ENCODE peak calls at places on chromosomes 5 and 9, in nine cellular contexts. W is PC-3, L is GM23248, R is mesenchymal stem cell, M is mesendoderm, G is endodermal cell, E is HCT116, Z is H9, K is MM.1S. J is an unnamed sample.

GRCh38 chr5:9545959-9546851 is at the start of gene SEMA5A:
- DNase-seq in Z (peak), L (peak), K (peak), G (peak), W (peak), M (peak), E (no peak), R (peak), J (peak)

GRCh38 chr5:72552041-72552557 is 44.9 kb upstream of the ZNF366 start:
- DNase-seq in E (no peak), K (no peak), Z (no peak), M (peak), G (no peak), W (peak), R (peak), L (peak), J (no peak)

GRCh38 chr5:72010395-72010794 is 96.9 kb upstream of the MAP1B start:
- DNase-seq in K (no peak), E (no peak), L (no peak), M (no peak), G (no peak), Z (no peak), R (no peak), W (no peak), J (no peak)

GRCh38 chr5:176611435-176611834 is 1.5 kb upstream of the GPRIN1 start:
- DNase-seq in E (peak), M (peak), R (peak), L (peak), W (peak), Z (peak), K (peak), G (peak), J (peak)

GRCh38 chr9:33151007-33151557 is 16.1 kb downstream of the B4GALT1 start:
- DNase-seq in M (peak), W (peak), R (peak), K (no peak), E (no peak), G (peak), Z (no peak), L (peak), J (peak)

GRCh38 chr9:99977042-99977792 is 70.8 kb downstream of the STX17 start:
- DNase-seq in M (no peak), R (no peak), Z (no peak), L (no peak), G (no peak), E (no peak), K (no peak), W (no peak), J (peak)

GRCh38 chr9:98172604-98173003 is 19.8 kb downstream of the CORO2A start:
- DNase-seq in R (no peak), Z (peak), E (no peak), G (peak), K (no peak), L (no peak), W (peak), M (peak), J (no peak)

GRCh38 chr5:153802419-153802818 is 236.3 kb downstream of the FAM114A2 start:
- DNase-seq in K (no peak), L (no peak), W (no peak), R (no peak), M (no peak), E (no peak), Z (no peak), G (no peak), J (no peak)

GRCh38 chr5:85096426-85096825 is 711.7 kb upstream of the EDIL3 start:
- DNase-seq in K (no peak), M (no peak), R (no peak), G (no peak), E (no peak), Z (no peak), L (no peak), W (no peak), J (no peak)

GRCh38 chr5:158796812-158797497 is 302.8 kb downstream of the EBF1 start:
- DNase-seq in Z (no peak), E (no peak), M (no peak), G (no peak), R (no peak), W (no peak), L (peak), K (no peak), J (no peak)

GRCh38 chr9:91119147-91119546 is 242.6 kb downstream of the AUH start:
- DNase-seq in K (no peak), E (no peak), W (peak), G (no peak), R (peak), M (peak), Z (no peak), L (peak), J (no peak)

GRCh38 chr9:98559568-98559967 is 149.2 kb downstream of the GABBR2 start:
- DNase-seq in E (no peak), L (no peak), R (no peak), Z (no peak), W (no peak), K (no peak), G (no peak), M (no peak), J (no peak)

GRCh38 chr9:111926421-111926875 is 29.8 kb downstream of the UGCG start:
- DNase-seq in Z (no peak), R (peak), K (peak), E (no peak), G (no peak), W (no peak), L (no peak), M (no peak), J (no peak)

GRCh38 chr5:74543162-74543995 is 97.1 kb downstream of the ENC1 start:
- DNase-seq in M (peak), E (peak), Z (peak), W (peak), L (peak), R (peak), G (peak), K (no peak), J (no peak)

GRCh38 chr5:142364251-142365145 is 39.7 kb upstream of the SPRY4 start:
- DNase-seq in Z (peak), G (peak), K (no peak), W (no peak), R (peak), E (no peak), L (no peak), M (peak), J (peak)

GRCh38 chr5:7667216-7667767 is 183.6 kb downstream of the CFAP90 start:
- DNase-seq in L (no peak), R (no peak), K (no peak), G (no peak), W (no peak), M (no peak), Z (no peak), E (no peak), J (no peak)

GRCh38 chr5:15234366-15234765 is 265.6 kb upstream of the FBXL7 start:
- DNase-seq in L (no peak), E (no peak), M (peak), G (peak), R (no peak), K (no peak), Z (peak), W (no peak), J (no peak)

GRCh38 chr9:2053883-2054845 is 39.0 kb downstream of the SMARCA2 start:
- DNase-seq in M (no peak), Z (no peak), R (peak), L (peak), G (no peak), K (peak), E (no peak), W (no peak), J (no peak)

GRCh38 chr5:178589180-178590140 is 733 bp downstream of the COL23A1 start:
- DNase-seq in R (peak), M (peak), L (peak), G (peak), Z (peak), K (no peak), W (no peak), E (no peak), J (peak)

GRCh38 chr9:33230756-33231691 is 8.9 kb upstream of the SPINK4 start:
- DNase-seq in E (no peak), K (peak), R (peak), W (peak), G (no peak), M (no peak), Z (no peak), L (no peak), J (no peak)

GRCh38 chr5:143147918-143148317 is 255.6 kb downstream of the NR3C1 start:
- DNase-seq in G (no peak), L (no peak), R (peak), K (no peak), M (no peak), W (no peak), E (no peak), Z (no peak), J (no peak)

GRCh38 chr5:171595801-171596231 is 176.4 kb downstream of the FGF18 start:
- DNase-seq in Z (peak), L (peak), W (peak), G (no peak), M (no peak), R (peak), E (no peak), K (no peak), J (no peak)

GRCh38 chr9:90870646-90871326 is 69.2 kb downstream of the SYK start:
- DNase-seq in G (peak), W (peak), E (peak), L (peak), Z (no peak), M (peak), K (peak), R (peak), J (peak)

GRCh38 chr5:113806250-113806649 is 292.8 kb downstream of the YTHDC2 start:
- DNase-seq in W (peak), L (peak), R (peak), G (peak), E (no peak), M (peak), Z (no peak), K (no peak), J (no peak)

GRCh38 chr9:95522871-95523370 is 6.2 kb upstream of the PTCH1 start:
- DNase-seq in G (no peak), E (no peak), Z (no peak), M (no peak), W (no peak), K (no peak), L (no peak), R (no peak), J (no peak)

GRCh38 chr5:143174714-143175398 is 228.6 kb downstream of the NR3C1 start:
- DNase-seq in W (no peak), L (peak), M (no peak), G (no peak), Z (no peak), R (no peak), E (no peak), K (no peak), J (no peak)

GRCh38 chr5:18967637-18968036 is 1020.4 kb downstream of the CDH18 start:
- DNase-seq in R (no peak), Z (no peak), E (no peak), K (no peak), L (no peak), G (no peak), M (no peak), W (peak), J (no peak)

GRCh38 chr5:138594305-138595058 is 19.3 kb upstream of the HSPA9 start:
- DNase-seq in L (no peak), Z (no peak), K (no peak), G (no peak), M (no peak), R (no peak), E (no peak), W (no peak), J (no peak)

GRCh38 chr9:37209431-37210386 is 89.3 kb downstream of the ZCCHC7 start:
- DNase-seq in L (peak), R (peak), K (no peak), E (no peak), M (peak), W (peak), G (no peak), Z (no peak), J (no peak)

GRCh38 chr5:68288756-68289134 is 73.2 kb downstream of the PIK3R1 start:
- DNase-seq in E (no peak), Z (no peak), M (peak), R (peak), W (peak), K (no peak), L (no peak), G (peak), J (peak)
- H3K9ac ChIP-seq in E (no peak), Z (peak), M (peak), R (peak), W (peak), K (peak), L (peak), G (peak), J (peak)

GRCh38 chr5:172866802-172867748 is 33.0 kb downstream of the ERGIC1 start:
- DNase-seq in R (no peak), E (no peak), Z (peak), M (peak), G (no peak), L (no peak), K (no peak), W (no peak), J (no peak)
- H3K9ac ChIP-seq in R (peak), E (no peak), Z (no peak), M (no peak), G (no peak), L (peak), K (no peak), W (peak), J (no peak)

GRCh38 chr9:104903609-104904008 is 24.3 kb downstream of the ABCA1 start:
- DNase-seq in L (peak), K (no peak), Z (no peak), W (no peak), E (no peak), R (peak), G (peak), M (peak), J (no peak)

GRCh38 chr9:104900871-104901270 is 27.1 kb downstream of the ABCA1 start:
- DNase-seq in R (no peak), Z (no peak), K (no peak), L (no peak), M (peak), W (no peak), G (peak), E (no peak), J (no peak)

GRCh38 chr9:104899759-104900247 is 28.2 kb downstream of the ABCA1 start:
- DNase-seq in K (no peak), G (no peak), W (no peak), E (no peak), Z (no peak), R (no peak), L (no peak), M (no peak), J (no peak)

GRCh38 chr9:104896131-104896530 is 31.8 kb downstream of the ABCA1 start:
- DNase-seq in L (no peak), G (no peak), K (no peak), Z (no peak), W (no peak), E (no peak), R (peak), M (no peak), J (no peak)

DNA sequence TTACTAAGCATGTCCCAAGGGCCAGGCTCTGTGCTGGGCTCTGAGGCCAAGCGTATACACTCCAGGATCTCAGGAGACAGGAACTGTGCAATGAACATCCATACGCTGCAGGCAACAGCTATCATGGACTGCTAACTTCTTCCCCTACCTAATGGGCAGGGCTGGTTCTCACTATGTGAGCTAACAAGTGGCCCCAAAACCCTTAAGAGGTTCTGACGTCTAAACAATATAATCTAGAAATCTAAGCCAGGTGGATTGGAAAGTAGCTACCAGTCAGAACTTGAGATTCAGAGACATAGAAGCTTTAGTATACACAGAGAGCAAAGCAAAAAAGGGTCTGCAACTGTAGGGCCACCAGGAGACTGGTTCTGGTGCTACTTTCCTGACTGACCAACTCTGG is 27.6 kb downstream of the ABCA1 start:
- DNase-seq in M (no peak), R (no peak), G (peak), L (no peak), E (no peak), W (no peak), Z (no peak), K (no peak), J (no peak)
- H3K9ac ChIP-seq in M (no peak), R (no peak), G (no peak), L (no peak), E (no peak), W (no peak), Z (no peak), K (no peak), J (no peak)

GRCh38 chr5:10555134-10555733 is 8.6 kb upstream of the ANKRD33B start:
- DNase-seq in W (peak), R (peak), L (peak), M (peak), K (no peak), E (no peak), G (no peak), Z (no peak), J (peak)
- H3K9ac ChIP-seq in W (peak), R (no peak), L (no peak), M (no peak), K (no peak), E (peak), G (no peak), Z (no peak), J (no peak)

GRCh38 chr9:127389391-127390242 is 7.4 kb upstream of the SLC2A8 start:
- DNase-seq in L (no peak), R (no peak), K (no peak), M (no peak), W (no peak), G (no peak), Z (no peak), E (no peak), J (no peak)

GRCh38 chr9:127390243-127390535 is 6.8 kb upstream of the SLC2A8 start:
- DNase-seq in Z (no peak), W (no peak), G (no peak), R (no peak), E (no peak), K (no peak), M (no peak), L (no peak), J (no peak)

GRCh38 chr9:127388037-127388855 is 8.7 kb upstream of the SLC2A8 start:
- DNase-seq in L (peak), R (peak), E (peak), M (peak), G (no peak), W (peak), K (peak), Z (no peak), J (no peak)

GRCh38 chr9:127390563-127390962 is 6.4 kb upstream of the SLC2A8 start:
- DNase-seq in G (no peak), W (no peak), L (no peak), M (peak), R (no peak), E (no peak), Z (no peak), K (no peak), J (peak)

GRCh38 chr9:127388856-127389238 is 8.1 kb upstream of the SLC2A8 start:
- DNase-seq in G (no peak), W (no peak), M (no peak), K (no peak), R (peak), E (no peak), L (no peak), Z (no peak), J (no peak)
- H3K9ac ChIP-seq in G (no peak), W (no peak), M (no peak), K (no peak), R (peak), E (peak), L (no peak), Z (no peak), J (no peak)

J was measured in K562.